ENCODE peak calls at places on chromosomes 2 and 18, in eight cellular contexts. J, R, P, B, V, Z, W and N are unnamed samples.
A peak's percentile ranks its signal among the peaks of the same experiment; 100 is the strongest.

GRCh38 chr2:121721926-121722325 is 14.7 kb downstream of the NIFK start:
- DNase-seq in J (no peak), R (peak; percentile 47), P (peak; percentile 88), B (peak; percentile 83), V (no peak), Z (no peak), W (no peak), N (no peak)

GRCh38 chr2:8285081-8285480 is 396.8 kb upstream of the ID2 start:
- DNase-seq in J (no peak), R (no peak), P (no peak), B (peak; percentile 27), V (no peak), Z (no peak), W (no peak), N (no peak)

GRCh38 chr18:12121175-12122095 is 27.8 kb downstream of the ANKRD62 start:
- DNase-seq in J (no peak), R (no peak), P (no peak), B (peak; percentile 8), V (no peak), Z (no peak), W (no peak), N (no peak)

GRCh38 chr2:118803012-118803411 is 44.4 kb downstream of the EN1 start:
- DNase-seq in J (no peak), R (no peak), P (no peak), B (no peak), V (no peak), Z (no peak), W (no peak), N (no peak)

GRCh38 chr2:239692348-239692747 is 291.5 kb upstream of the HDAC4 start:
- DNase-seq in J (no peak), R (no peak), P (no peak), B (no peak), V (no peak), Z (no peak), W (no peak), N (no peak)

GRCh38 chr2:129849559-129850160 is 129.8 kb upstream of the RAB6C start:
- DNase-seq in J (no peak), R (no peak), P (peak; percentile 15), B (peak; percentile 90), V (peak; percentile 3), Z (no peak), W (no peak), N (no peak)

GRCh38 chr2:203892207-203892606 is 24.6 kb downstream of the CTLA4 start:
- DNase-seq in J (no peak), R (no peak), P (no peak), B (no peak), V (no peak), Z (no peak), W (no peak), N (no peak)

GRCh38 chr2:184305105-184305504 is 293.2 kb upstream of the ZNF804A start:
- DNase-seq in J (no peak), R (no peak), P (no peak), B (no peak), V (no peak), Z (no peak), W (no peak), N (no peak)

GRCh38 chr2:14401838-14402237 is 230.7 kb upstream of the LRATD1 start:
- DNase-seq in J (no peak), R (no peak), P (no peak), B (no peak), V (no peak), Z (no peak), W (no peak), N (no peak)

GRCh38 chr18:8607776-8608682 is 1.2 kb upstream of the RAB12 start:
- DNase-seq in J (no peak), R (no peak), P (no peak), B (no peak), V (no peak), Z (no peak), W (no peak), N (no peak)

GRCh38 chr2:135875491-135876065 is 665 bp downstream of the MCM6 start:
- DNase-seq in J (peak; percentile 90), R (peak; percentile 85), P (no peak), B (peak; percentile 50), V (no peak), Z (peak; percentile 78), W (peak; percentile 56), N (peak; percentile 65)

GRCh38 chr2:112959109-112959591 is 18.7 kb upstream of the IL36G start:
- DNase-seq in J (no peak), R (no peak), P (no peak), B (peak; percentile 16), V (no peak), Z (no peak), W (no peak), N (no peak)

GRCh38 chr2:9258501-9258900 is 51.9 kb downstream of the ASAP2 start:
- DNase-seq in J (no peak), R (no peak), P (no peak), B (peak; percentile 47), V (no peak), Z (no peak), W (no peak), N (no peak)

GRCh38 chr2:141911485-141912066 is 219.2 kb downstream of the LRP1B start:
- DNase-seq in J (no peak), R (no peak), P (no peak), B (peak; percentile 51), V (no peak), Z (no peak), W (no peak), N (no peak)

GRCh38 chr2:220181158-220181557 is 553.7 kb downstream of the SLC4A3 start:
- DNase-seq in J (no peak), R (no peak), P (no peak), B (no peak), V (no peak), Z (no peak), W (no peak), N (no peak)

GRCh38 chr2:234841321-234842015 is 110.3 kb upstream of the SH3BP4 start:
- DNase-seq in J (no peak), R (no peak), P (no peak), B (no peak), V (no peak), Z (no peak), W (no peak), N (no peak)

GRCh38 chr18:306608-307255 is 38.9 kb upstream of the THOC1 start:
- DNase-seq in J (no peak), R (no peak), P (no peak), B (no peak), V (no peak), Z (no peak), W (no peak), N (no peak)

GRCh38 chr2:12251121-12251520 is 465.6 kb upstream of the TRIB2 start:
- DNase-seq in J (no peak), R (no peak), P (no peak), B (no peak), V (no peak), Z (no peak), W (no peak), N (no peak)

GRCh38 chr2:229133155-229133772 is 137.8 kb downstream of the PID1 start:
- DNase-seq in J (no peak), R (no peak), P (no peak), B (peak; percentile 76), V (no peak), Z (no peak), W (no peak), N (no peak)

GRCh38 chr2:232183279-232183678 is 195.3 kb upstream of the ALPP start:
- DNase-seq in J (no peak), R (no peak), P (no peak), B (no peak), V (no peak), Z (no peak), W (no peak), N (no peak)

GRCh38 chr2:189163889-189164288 is 15.7 kb downstream of the COL5A2 start:
- DNase-seq in J (no peak), R (no peak), P (peak; percentile 59), B (peak; percentile 60), V (no peak), Z (no peak), W (no peak), N (no peak)

GRCh38 chr2:55751966-55752365 is 58.3 kb upstream of the PNPT1 start:
- DNase-seq in J (no peak), R (no peak), P (no peak), B (peak; percentile 58), V (no peak), Z (no peak), W (no peak), N (no peak)

GRCh38 chr2:28089486-28089885 is 199.0 kb downstream of the BABAM2 start:
- DNase-seq in J (no peak), R (no peak), P (no peak), B (no peak), V (no peak), Z (no peak), W (no peak), N (no peak)